ENCODE peak calls at places on chromosomes 11 and 22, in nine cellular contexts. F, X, D, Z, O, K, L, I and M are unnamed samples.

GRCh38 chr11:10633261-10633660 is 60.3 kb downstream of the IRAG1 start:
- DNase-seq in I (no peak), O (no peak), X (no peak), K (no peak), F (no peak), Z (no peak), L (no peak), D (peak; percentile 34), M (no peak)

GRCh38 chr22:29947410-29948387 is 64.7 kb downstream of the MTMR3 start:
- DNase-seq in I (no peak), F (no peak), O (no peak), L (no peak), D (no peak), Z (no peak), K (no peak), X (no peak), M (no peak)

GRCh38 chr11:61720597-61720996 is 31.8 kb upstream of the MYRF start:
- DNase-seq in L (no peak), D (no peak), Z (no peak), F (no peak), X (no peak), I (no peak), K (no peak), O (no peak), M (no peak)

GRCh38 chr22:42168476-42168875 is 37.9 kb upstream of the CYP2D6 start:
- DNase-seq in Z (no peak), K (no peak), X (no peak), D (no peak), F (no peak), L (no peak), I (no peak), O (no peak), M (no peak)

GRCh38 chr11:49995559-49995958 is 13.2 kb upstream of the OR4C12 start:
- DNase-seq in O (no peak), K (peak; percentile 63), X (no peak), D (no peak), Z (no peak), L (no peak), I (no peak), F (peak; percentile 0), M (no peak)

GRCh38 chr22:26642465-26643367 is 14.7 kb upstream of the MIAT start:
- DNase-seq in O (no peak), Z (peak; percentile 13), D (no peak), X (peak; percentile 62), L (no peak), F (no peak), I (no peak), K (no peak), M (peak; percentile 36)

GRCh38 chr11:77113382-77114088 is 10.9 kb downstream of the OMP start:
- DNase-seq in X (no peak), K (no peak), Z (peak; percentile 4), L (no peak), D (peak; percentile 55), F (no peak), I (no peak), O (no peak), M (no peak)

GRCh38 chr11:69889400-69890372 is 70.5 kb upstream of the FGF3 start:
- DNase-seq in I (no peak), L (no peak), F (no peak), D (no peak), K (no peak), Z (no peak), O (no peak), X (no peak), M (no peak)

GRCh38 chr11:120316880-120317688 is 8.0 kb upstream of the TLCD5 start:
- DNase-seq in D (peak; percentile 93), F (no peak), O (no peak), K (no peak), X (no peak), Z (no peak), I (no peak), L (no peak), M (no peak)

GRCh38 chr11:125593113-125593761 is 585 bp downstream of the STT3A start:
- DNase-seq in I (no peak), L (no peak), D (peak; percentile 24), O (no peak), Z (no peak), X (no peak), F (no peak), K (peak; percentile 26), M (no peak)

GRCh38 chr11:45932217-45932616 is 9.8 kb downstream of the LARGE2 start:
- DNase-seq in K (no peak), L (no peak), F (no peak), Z (no peak), X (no peak), I (no peak), D (no peak), O (no peak), M (no peak)

GRCh38 chr11:76652989-76653673 is 17.4 kb downstream of the LRRC32 start:
- DNase-seq in L (no peak), D (no peak), X (no peak), O (no peak), I (no peak), Z (no peak), F (no peak), K (no peak), M (no peak)

GRCh38 chr11:13663631-13664071 is 4.8 kb upstream of the FAR1 start:
- DNase-seq in L (no peak), O (no peak), F (no peak), Z (no peak), X (no peak), K (no peak), D (peak; percentile 69), I (no peak), M (no peak)

GRCh38 chr11:78460468-78460867 is 42.8 kb upstream of the GAB2 start:
- DNase-seq in O (no peak), F (no peak), X (no peak), Z (no peak), I (no peak), D (peak; percentile 5), K (no peak), L (no peak), M (no peak)

GRCh38 chr11:32213223-32213622 is 122.3 kb downstream of the RCN1 start:
- DNase-seq in F (no peak), D (no peak), I (no peak), O (no peak), L (no peak), X (no peak), Z (no peak), K (peak; percentile 46), M (no peak)

GRCh38 chr22:44406581-44407403 is 91.2 kb downstream of the RTL6 start:
- DNase-seq in L (no peak), I (no peak), X (no peak), F (peak; percentile 2), Z (no peak), O (no peak), K (no peak), D (no peak), M (no peak)

GRCh38 chr11:59172345-59173079 is 580 bp downstream of the DTX4 start:
- DNase-seq in L (no peak), D (no peak), K (no peak), F (no peak), O (peak; percentile 51), Z (peak; percentile 21), X (peak; percentile 2), I (no peak), M (no peak)

GRCh38 chr11:70506658-70506970 is 108.3 kb downstream of the CTTN start:
- DNase-seq in K (no peak), L (no peak), O (no peak), X (no peak), I (no peak), D (no peak), F (no peak), Z (no peak), M (no peak)

GRCh38 chr22:17655289-17655688 is 16.7 kb downstream of the BCL2L13 start:
- DNase-seq in L (no peak), Z (no peak), X (no peak), I (no peak), K (no peak), D (no peak), F (no peak), O (no peak), M (no peak)

GRCh38 chr22:24230911-24231656 is 13.8 kb downstream of the GGT5 start:
- DNase-seq in X (peak; percentile 15), D (no peak), L (no peak), K (no peak), I (no peak), O (peak; percentile 36), F (no peak), Z (peak; percentile 58), M (peak; percentile 34)

GRCh38 chr11:119580751-119581150 is 148.2 kb downstream of the NECTIN1 start:
- DNase-seq in O (no peak), D (no peak), L (no peak), I (no peak), K (no peak), F (no peak), X (no peak), Z (no peak), M (no peak)

GRCh38 chr11:65078151-65078550 is 5.7 kb downstream of the CDCA5 start:
- DNase-seq in I (no peak), O (no peak), L (no peak), K (no peak), Z (peak; percentile 57), F (no peak), X (peak; percentile 28), D (peak; percentile 45), M (peak; percentile 61)

GRCh38 chr22:22754268-22754657 is 109.8 kb downstream of the GGTLC2 start:
- DNase-seq in L (no peak), D (no peak), F (no peak), I (no peak), K (no peak), O (no peak), Z (no peak), X (no peak), M (no peak)

GRCh38 chr11:68808787-68809186 is 32.9 kb downstream of the CPT1A start:
- DNase-seq in F (no peak), Z (no peak), K (no peak), L (no peak), X (no peak), I (no peak), O (no peak), D (no peak), M (no peak)

GRCh38 chr11:41289408-41289807 is 170.0 kb downstream of the LRRC4C start:
- DNase-seq in O (no peak), I (no peak), L (no peak), Z (no peak), F (no peak), D (no peak), X (no peak), K (no peak), M (no peak)

GRCh38 chr22:35319244-35319985 is 19.7 kb downstream of the TOM1 start:
- DNase-seq in O (no peak), D (no peak), L (no peak), F (no peak), X (no peak), Z (no peak), I (no peak), K (no peak), M (no peak)

GRCh38 chr22:49863936-49864335 is 10.3 kb downstream of the ZBED4 start:
- DNase-seq in Z (no peak), I (no peak), D (no peak), O (no peak), F (no peak), L (no peak), X (no peak), K (no peak), M (no peak)

GRCh38 chr11:88849368-88849767 is 216.4 kb downstream of the GRM5 start:
- DNase-seq in X (no peak), O (no peak), K (no peak), F (peak; percentile 54), L (no peak), I (no peak), D (no peak), Z (no peak), M (no peak)

GRCh38 chr11:123194308-123195181 is 503 bp downstream of the CLMP start:
- DNase-seq in I (no peak), X (no peak), O (peak; percentile 11), L (no peak), D (peak; percentile 44), Z (no peak), K (peak; percentile 33), F (no peak), M (no peak)

GRCh38 chr11:79353706-79354105 is 87.1 kb downstream of the TENM4 start:
- DNase-seq in L (no peak), K (no peak), I (no peak), D (no peak), Z (no peak), X (no peak), O (no peak), F (no peak), M (no peak)

GRCh38 chr11:15730617-15731385 is 616.1 kb downstream of the INSC start:
- DNase-seq in K (no peak), F (no peak), Z (no peak), L (no peak), O (no peak), X (no peak), D (no peak), I (no peak), M (no peak)